ENCODE peak calls at places on chromosomes 1 and 21, in eight cellular contexts. L is OCI-LY7, R is AG10803, A is astrocyte of the spinal cord, G is colonic mucosa, J is endothelial cell, M is heart left ventricle, D is heart right ventricle. X is an unnamed sample.

GRCh38 chr21:35559128-35559831 is 501.0 kb downstream of the SETD4 start:
- DNase-seq in L (no peak), R (peak; percentile 95), A (peak; percentile 97), G (no peak), J (no peak), M (no peak), D (no peak), X (no peak)

GRCh38 chr1:9629445-9630201 is 21.9 kb upstream of the PIK3CD start:
- DNase-seq in L (peak; percentile 69), R (no peak), A (no peak), G (peak; percentile 50), J (no peak), M (peak; percentile 64), D (peak; percentile 53), X (peak; percentile 41)

GRCh38 chr21:36640260-36641244 is 58.4 kb upstream of the SIM2 start:
- DNase-seq in L (no peak), R (no peak), A (no peak), G (no peak), J (no peak), M (no peak), D (no peak), X (no peak)

GRCh38 chr1:181443231-181443853 is 40.0 kb upstream of the CACNA1E start:
- DNase-seq in L (no peak), R (no peak), A (no peak), G (no peak), J (no peak), M (no peak), D (no peak), X (no peak)

GRCh38 chr1:162536511-162536910 is 25.0 kb upstream of the UAP1 start:
- DNase-seq in L (no peak), R (peak; percentile 75), A (peak; percentile 51), G (no peak), J (no peak), M (no peak), D (no peak), X (no peak)

GRCh38 chr1:229070168-229070567 is 200.7 kb upstream of the RAB4A start:
- DNase-seq in L (no peak), R (peak; percentile 52), A (peak; percentile 47), G (peak; percentile 52), J (no peak), M (peak; percentile 94), D (peak; percentile 75), X (no peak)

GRCh38 chr1:233575450-233575849 is 38.5 kb upstream of the KCNK1 start:
- DNase-seq in L (no peak), R (no peak), A (no peak), G (no peak), J (no peak), M (no peak), D (no peak), X (no peak)

GRCh38 chr1:77847621-77848080 is 40.8 kb upstream of the NEXN start:
- DNase-seq in L (peak; percentile 79), R (no peak), A (no peak), G (no peak), J (no peak), M (no peak), D (no peak), X (no peak)

GRCh38 chr1:65758128-65758527 is 34.6 kb upstream of the PDE4B start:
- DNase-seq in L (no peak), R (no peak), A (no peak), G (no peak), J (no peak), M (no peak), D (no peak), X (no peak)

GRCh38 chr1:153677718-153678518 is 570 bp upstream of the NPR1 start:
- DNase-seq in L (peak; percentile 71), R (peak; percentile 37), A (peak; percentile 43), G (peak; percentile 49), J (peak; percentile 74), M (no peak), D (peak; percentile 54), X (peak; percentile 33)

GRCh38 chr1:153680120-153680403 is 1.6 kb downstream of the NPR1 start:
- DNase-seq in L (no peak), R (no peak), A (no peak), G (no peak), J (no peak), M (no peak), D (no peak), X (no peak)

GRCh38 chr1:153678519-153679336 is at the start of gene NPR1:
- DNase-seq in L (no peak), R (peak; percentile 27), A (no peak), G (peak; percentile 39), J (peak; percentile 49), M (peak; percentile 70), D (peak; percentile 69), X (no peak)

GRCh38 chr1:153682730-153683129 is 4.2 kb downstream of the NPR1 start:
- DNase-seq in L (no peak), R (no peak), A (no peak), G (no peak), J (no peak), M (no peak), D (no peak), X (no peak)

DNA sequence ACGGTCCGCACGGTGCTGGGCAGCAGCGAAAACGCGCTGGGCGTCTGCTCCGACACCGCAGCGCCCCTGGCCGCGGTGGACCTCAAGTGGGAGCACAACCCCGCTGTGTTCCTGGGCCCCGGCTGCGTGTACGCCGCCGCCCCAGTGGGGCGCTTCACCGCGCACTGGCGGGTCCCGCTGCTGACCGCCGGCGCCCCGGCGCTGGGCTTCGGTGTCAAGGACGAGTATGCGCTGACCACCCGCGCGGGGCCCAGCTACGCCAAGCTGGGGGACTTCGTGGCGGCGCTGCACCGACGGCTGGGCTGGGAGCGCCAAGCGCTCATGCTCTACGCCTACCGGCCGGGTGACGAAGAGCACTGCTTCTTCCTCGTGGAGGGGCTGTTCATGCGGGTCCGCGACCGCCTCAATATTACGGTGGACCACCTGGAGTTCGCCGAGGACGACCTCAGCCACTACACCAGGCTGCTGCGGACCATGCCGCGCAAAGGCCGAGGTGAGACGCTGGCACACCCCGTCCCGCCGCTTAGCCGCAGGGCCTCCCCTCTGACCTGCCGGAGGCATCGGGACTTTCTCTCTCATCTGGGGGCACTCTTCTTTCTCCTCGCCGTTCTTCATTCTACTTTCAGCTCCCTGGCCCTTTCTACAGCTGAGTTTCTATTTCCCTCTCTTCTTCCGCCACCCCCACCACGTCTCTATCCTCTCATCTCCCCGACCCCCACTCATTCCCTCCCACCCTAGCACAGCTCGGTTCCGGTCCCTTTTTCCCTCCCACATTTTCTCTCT is 1.0 kb downstream of the NPR1 start:
- DNase-seq in L (no peak), R (no peak), A (no peak), G (no peak), J (peak; percentile 43), M (no peak), D (no peak), X (peak; percentile 5)
- TF ChIP-seq CTCF in L (no peak), R (no peak), A (peak; percentile 10), G (no peak), J (peak; percentile 19), M (peak; percentile 24), D (peak; percentile 28), X (no peak)

GRCh38 chr1:22313321-22313720 is 138.3 kb upstream of the ZBTB40 start:
- DNase-seq in L (no peak), R (no peak), A (no peak), G (no peak), J (no peak), M (no peak), D (no peak), X (no peak)

GRCh38 chr1:22315315-22316078 is 136.2 kb upstream of the ZBTB40 start:
- DNase-seq in L (no peak), R (no peak), A (no peak), G (no peak), J (no peak), M (no peak), D (no peak), X (no peak)

GRCh38 chr1:22317231-22317919 is 134.3 kb upstream of the ZBTB40 start:
- DNase-seq in L (peak; percentile 23), R (no peak), A (no peak), G (no peak), J (peak; percentile 73), M (no peak), D (no peak), X (no peak)

GRCh38 chr1:22317920-22318243 is 133.8 kb upstream of the ZBTB40 start:
- DNase-seq in L (no peak), R (no peak), A (no peak), G (no peak), J (no peak), M (no peak), D (no peak), X (no peak)

GRCh38 chr1:22314676-22315075 is 137.0 kb upstream of the ZBTB40 start:
- DNase-seq in L (no peak), R (no peak), A (no peak), G (no peak), J (no peak), M (no peak), D (no peak), X (no peak)
- TF ChIP-seq CTCF in L (no peak), R (no peak), A (no peak), G (no peak), J (no peak), M (no peak), D (no peak), X (no peak)

DNA sequence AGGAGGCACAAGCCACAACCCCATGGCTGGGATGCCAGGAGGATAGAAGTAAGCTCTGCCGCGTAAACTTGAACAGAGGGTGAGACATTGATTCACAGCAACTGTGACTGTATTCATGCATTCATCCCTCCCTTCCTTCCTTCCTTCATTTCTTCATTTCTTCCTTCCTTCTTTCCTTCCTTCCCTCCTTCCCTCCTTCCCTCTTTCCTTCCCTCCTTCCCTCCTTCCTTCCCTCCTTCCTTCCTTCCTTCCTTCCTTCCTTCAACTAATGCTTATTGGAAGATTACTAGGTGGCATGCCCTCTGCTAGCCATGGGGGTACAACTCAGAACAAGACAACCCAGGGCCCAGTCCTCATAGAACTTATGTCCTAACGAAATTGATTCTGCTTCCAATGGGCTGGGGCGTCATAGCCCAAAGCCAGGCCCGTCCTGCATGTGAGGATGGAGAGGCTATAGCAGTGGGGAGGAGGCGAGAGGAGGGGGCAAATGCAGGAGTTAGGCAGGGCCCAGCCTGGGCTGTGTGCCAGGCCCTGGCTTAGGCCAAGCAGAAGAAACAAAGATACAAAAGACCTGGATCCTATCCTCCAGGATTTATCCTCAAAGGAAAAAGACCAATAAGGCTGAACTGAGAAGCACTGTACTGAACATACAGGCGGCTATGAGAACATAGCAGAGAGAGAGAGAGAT is 24.4 kb upstream of the PAXBP1 start:
- DNase-seq in L (no peak), R (no peak), A (no peak), G (no peak), J (no peak), M (no peak), D (no peak), X (no peak)
- TF ChIP-seq CTCF in L (no peak), R (no peak), A (no peak), G (no peak), J (no peak), M (no peak), D (no peak), X (no peak)

GRCh38 chr1:94039871-94040569 is 80.9 kb downstream of the ABCA4 start:
- DNase-seq in L (no peak), R (peak; percentile 56), A (no peak), G (no peak), J (no peak), M (peak; percentile 43), D (no peak), X (no peak)
- TF ChIP-seq CTCF in L (peak; percentile 68), R (no peak), A (no peak), G (peak; percentile 21), J (peak; percentile 48), M (no peak), D (no peak), X (peak; percentile 44)

X was measured in CD4-positive, alpha-beta T cell.